ENCODE peak calls at places on chromosomes 1 and 21, in six cellular contexts. G is A549, P is mucosa of descending colon, E is fibroblast of lung, Y is choroid plexus epithelial cell, O is fibroblast of mammary gland. M is an unnamed sample.

GRCh38 chr1:76951185-76951584 is 83.9 kb downstream of the ST6GALNAC5 start:
- DNase-seq in Y (peak; percentile 50), G (no peak), P (no peak), O (peak; percentile 45), E (no peak), M (no peak)

GRCh38 chr1:156319664-156320063 is 18.4 kb downstream of the CCT3 start:
- DNase-seq in Y (peak; percentile 65), O (peak; percentile 35), P (peak; percentile 38), E (peak; percentile 58), G (peak; percentile 33), M (no peak)

GRCh38 chr1:9233241-9233941 is 1.2 kb upstream of the H6PD start:
- DNase-seq in E (peak; percentile 95), O (peak; percentile 97), P (no peak), G (no peak), Y (peak; percentile 95), M (peak; percentile 32)

GRCh38 chr1:180156201-180156600 is 1.5 kb downstream of the QSOX1 start:
- DNase-seq in G (no peak), Y (no peak), O (no peak), P (no peak), E (peak; percentile 18), M (no peak)

GRCh38 chr1:183241446-183241845 is 55.4 kb downstream of the LAMC2 start:
- DNase-seq in P (no peak), E (no peak), Y (no peak), O (peak; percentile 66), G (no peak), M (no peak)

GRCh38 chr1:244353572-244354091 is 98.1 kb downstream of the ADSS2 start:
- DNase-seq in E (peak; percentile 94), O (peak; percentile 99), Y (peak; percentile 84), G (peak; percentile 83), P (peak; percentile 69), M (no peak)

GRCh38 chr1:106515375-106515774 is 541.1 kb upstream of the PRMT6 start:
- DNase-seq in Y (no peak), O (no peak), E (no peak), P (no peak), G (no peak), M (no peak)

GRCh38 chr1:211514030-211514754 is 22.2 kb upstream of the RD3 start:
- DNase-seq in Y (peak; percentile 94), P (peak; percentile 87), O (peak; percentile 87), G (peak; percentile 92), E (peak; percentile 85), M (peak; percentile 70)

GRCh38 chr1:218156602-218157001 is 128.5 kb upstream of the RRP15 start:
- DNase-seq in E (no peak), O (no peak), P (no peak), Y (no peak), G (no peak), M (no peak)

GRCh38 chr1:71706030-71706671 is 576.2 kb downstream of the NEGR1 start:
- DNase-seq in Y (no peak), P (no peak), G (no peak), O (no peak), E (peak; percentile 9), M (no peak)

GRCh38 chr21:45410865-45411809 is 6.2 kb downstream of the COL18A1 start:
- DNase-seq in E (no peak), Y (no peak), O (no peak), G (no peak), P (no peak), M (no peak)

GRCh38 chr21:45408811-45409261 is 3.9 kb downstream of the COL18A1 start:
- DNase-seq in E (no peak), O (no peak), Y (no peak), P (no peak), G (no peak), M (no peak)

GRCh38 chr21:45411810-45412206 is 6.8 kb downstream of the COL18A1 start:
- DNase-seq in O (no peak), Y (no peak), E (no peak), G (no peak), P (no peak), M (no peak)

GRCh38 chr21:45409466-45410150 is 4.6 kb downstream of the COL18A1 start:
- DNase-seq in P (no peak), Y (no peak), G (no peak), E (no peak), O (peak; percentile 64), M (peak; percentile 49)

DNA sequence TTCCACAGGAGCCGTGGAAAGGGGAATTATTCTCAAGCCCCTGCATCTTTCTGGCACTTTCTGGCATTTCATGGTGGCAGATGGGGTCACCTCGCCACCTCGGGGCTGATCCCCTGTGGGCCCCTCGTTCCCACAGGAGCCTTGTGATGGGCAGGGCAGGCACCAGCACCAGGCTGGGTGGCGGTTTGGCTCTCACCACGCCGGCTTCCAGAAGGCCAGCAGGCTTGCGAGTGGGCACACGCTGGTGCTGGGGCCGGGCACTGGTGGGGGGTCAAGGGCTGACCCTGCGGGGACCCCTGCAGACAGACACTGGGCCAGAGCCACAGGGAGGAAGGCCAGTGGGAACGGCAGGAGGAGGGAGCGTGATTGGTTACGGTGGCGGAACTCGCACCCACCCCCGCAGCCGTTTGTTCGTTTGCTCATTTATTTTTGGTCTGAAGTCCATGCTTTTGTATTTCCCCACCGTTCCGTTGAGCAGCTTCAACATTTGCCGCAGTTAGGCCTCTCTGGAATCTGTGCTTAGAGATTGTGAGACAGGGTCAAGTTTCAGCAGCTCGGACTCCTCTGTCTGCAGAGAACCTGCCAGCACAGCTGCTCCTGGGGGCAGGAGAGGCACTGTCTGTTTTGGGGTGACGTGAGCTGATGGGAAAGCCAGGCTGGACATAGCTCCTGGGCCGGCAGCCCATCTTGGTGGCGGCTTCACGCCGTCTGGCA is 5.3 kb downstream of the COL18A1 start:
- DNase-seq in O (no peak), P (no peak), E (no peak), Y (peak; percentile 72), G (no peak), M (no peak)
- H3K4me3 ChIP-seq in O (no peak overlapping the region), P (no peak overlapping the region), E (no peak overlapping the region), Y (no peak overlapping the region), G (no peak overlapping the region), M (no peak overlapping the region)

DNA sequence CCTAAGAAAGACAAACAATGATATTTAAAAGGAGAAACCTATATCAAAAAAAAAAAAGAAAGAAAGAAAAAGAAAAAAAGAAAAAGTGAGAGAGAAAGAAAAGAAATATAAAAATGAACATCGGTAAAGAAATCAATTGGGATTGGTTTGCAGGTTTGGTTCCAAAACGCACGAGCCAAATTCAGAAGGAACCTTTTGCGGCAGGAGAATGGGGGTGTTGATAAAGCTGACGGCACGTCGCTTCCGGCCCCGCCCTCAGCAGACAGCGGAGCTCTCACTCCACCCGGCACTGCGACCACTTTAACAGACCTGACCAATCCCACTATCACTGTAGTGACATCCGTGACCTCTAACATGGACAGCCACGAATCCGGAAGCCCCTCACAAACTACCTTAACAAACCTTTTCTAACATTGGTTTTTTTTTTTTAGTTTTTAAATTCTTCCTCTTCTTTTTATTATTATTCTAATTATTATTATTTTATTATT is 11.7 kb downstream of the LHX9 start:
- DNase-seq in G (no peak), O (no peak), Y (no peak), E (no peak), P (peak; percentile 9), M (no peak)
- H3K4me3 ChIP-seq in G (no peak overlapping the region), O (no peak overlapping the region), Y (peak overlapping the region; percentile 39), E (no peak overlapping the region), P (no peak overlapping the region), M (no peak overlapping the region)

DNA sequence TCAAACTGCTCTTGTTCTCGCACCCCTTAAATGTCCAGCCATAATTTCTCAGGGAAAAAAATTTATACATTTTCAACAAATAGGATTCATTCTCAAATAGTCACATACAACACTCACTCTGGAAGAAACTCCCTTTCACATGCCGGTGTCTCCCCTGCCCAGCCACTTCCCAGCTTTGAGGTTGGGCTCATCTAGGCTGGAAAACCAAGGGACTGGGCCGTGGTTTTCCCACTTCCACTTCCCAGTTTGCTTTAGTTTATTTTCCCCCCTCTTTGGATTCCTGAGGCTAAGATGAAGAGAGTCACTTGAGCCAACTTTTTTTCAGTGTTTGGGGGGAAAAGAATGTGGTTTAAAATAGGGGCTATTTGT is 522 bp upstream of the IPO9 start:
- DNase-seq in G (no peak), Y (no peak), P (no peak), E (no peak), O (no peak), M (no peak)
- H3K4me3 ChIP-seq in G (no peak overlapping the region), Y (peak overlapping the region; percentile 100), P (no peak overlapping the region), E (peak overlapping the region; percentile 20), O (peak overlapping the region; percentile 29), M (no peak overlapping the region)

GRCh38 chr21:41970751-41971653 is 17.2 kb upstream of the C2CD2 start:
- DNase-seq in E (no peak), P (no peak), O (no peak), Y (no peak), G (no peak), M (no peak)
- H3K4me3 ChIP-seq in E (no peak overlapping the region), P (no peak overlapping the region), O (no peak overlapping the region), Y (no peak overlapping the region), G (no peak overlapping the region), M (no peak overlapping the region)

GRCh38 chr1:207867136-207868081 is 43.5 kb downstream of the CD34 start:
- DNase-seq in Y (no peak), P (no peak), G (no peak), O (no peak), E (peak; percentile 12), M (peak; percentile 67)

GRCh38 chr1:207863893-207864535 is 46.9 kb downstream of the CD34 start:
- DNase-seq in Y (no peak), P (no peak), E (no peak), O (no peak), G (no peak), M (no peak)

GRCh38 chr1:207868252-207868768 is 42.6 kb downstream of the CD34 start:
- DNase-seq in G (no peak), O (peak; percentile 48), P (peak; percentile 70), Y (peak; percentile 23), E (peak; percentile 24), M (peak; percentile 79)

GRCh38 chr1:207868769-207869721 is 41.9 kb downstream of the CD34 start:
- DNase-seq in Y (peak; percentile 75), G (peak; percentile 69), O (peak; percentile 61), E (peak; percentile 61), P (peak; percentile 86), M (peak; percentile 75)

GRCh38 chr1:207866471-207867135 is 44.3 kb downstream of the CD34 start:
- DNase-seq in E (peak; percentile 64), P (peak; percentile 47), G (peak; percentile 25), O (peak; percentile 66), Y (peak; percentile 80), M (peak; percentile 68)
- H3K4me3 ChIP-seq in E (no peak overlapping the region), P (no peak overlapping the region), G (no peak overlapping the region), O (no peak overlapping the region), Y (no peak overlapping the region), M (no peak overlapping the region)

M was measured in prostate gland.